ENCODE peak calls at places on chromosomes 11 and 22, in eight cellular contexts. T is transverse colon, A is fibroblast of mammary gland, J is hepatocyte, F is left ventricle myocardium inferior, L is bronchial epithelial cell, D is A549, W is Caco-2. H is an unnamed sample.

GRCh38 chr11:67484847-67485311 is 2.1 kb downstream of the AIP start:
- DNase-seq in F (no peak), A (no peak), L (no peak), W (no peak), T (peak; percentile 57), D (no peak), J (no peak), H (no peak)

GRCh38 chr22:28014141-28015055 is 95.3 kb upstream of the PITPNB start:
- DNase-seq in D (no peak), J (no peak), W (no peak), T (no peak), L (no peak), F (peak; percentile 7), A (no peak), H (no peak)

GRCh38 chr11:43830928-43831440 is 49.6 kb upstream of the ALKBH3 start:
- DNase-seq in J (peak; percentile 83), D (peak; percentile 90), F (no peak), W (peak; percentile 7), L (peak; percentile 100), A (peak; percentile 100), T (peak; percentile 8), H (no peak)

GRCh38 chr11:72224587-72225410 is at the start of gene INPPL1:
- DNase-seq in F (peak; percentile 68), T (peak; percentile 64), W (peak; percentile 80), A (peak; percentile 18), J (peak; percentile 87), D (no peak), L (no peak), H (peak; percentile 76)

GRCh38 chr11:20022363-20023081 is 137.8 kb downstream of the DBX1 start:
- DNase-seq in W (peak; percentile 57), F (no peak), L (peak; percentile 89), A (peak; percentile 24), D (peak; percentile 50), J (no peak), T (no peak), H (no peak)

GRCh38 chr11:130830563-130830950 is 85.7 kb downstream of the SNX19 start:
- DNase-seq in J (no peak), L (no peak), W (no peak), T (no peak), F (peak; percentile 29), A (no peak), D (no peak), H (no peak)

GRCh38 chr11:102950622-102951081 is 4.9 kb downstream of the MMP13 start:
- DNase-seq in D (peak; percentile 11), A (peak; percentile 60), T (no peak), W (no peak), L (peak; percentile 69), F (no peak), J (no peak), H (no peak)

GRCh38 chr11:119993732-119994131 is 144.2 kb downstream of the TRIM29 start:
- DNase-seq in F (no peak), W (peak; percentile 69), L (peak; percentile 64), J (no peak), T (peak; percentile 30), D (no peak), A (no peak), H (no peak)

GRCh38 chr11:45616802-45617549 is 48.4 kb downstream of the CHST1 start:
- DNase-seq in W (no peak), L (no peak), A (no peak), F (no peak), D (no peak), T (no peak), J (no peak), H (no peak)

GRCh38 chr11:45618897-45619296 is 46.5 kb downstream of the CHST1 start:
- DNase-seq in A (no peak), T (no peak), J (no peak), L (no peak), F (no peak), W (no peak), D (no peak), H (no peak)

GRCh38 chr11:45615182-45615792 is 50.1 kb downstream of the CHST1 start:
- DNase-seq in D (no peak), F (no peak), A (no peak), W (no peak), L (no peak), J (no peak), T (no peak), H (no peak)

GRCh38 chr11:45620243-45620642 is 45.2 kb downstream of the CHST1 start:
- DNase-seq in A (no peak), F (no peak), J (no peak), D (no peak), W (no peak), L (no peak), T (no peak), H (no peak)

DNA sequence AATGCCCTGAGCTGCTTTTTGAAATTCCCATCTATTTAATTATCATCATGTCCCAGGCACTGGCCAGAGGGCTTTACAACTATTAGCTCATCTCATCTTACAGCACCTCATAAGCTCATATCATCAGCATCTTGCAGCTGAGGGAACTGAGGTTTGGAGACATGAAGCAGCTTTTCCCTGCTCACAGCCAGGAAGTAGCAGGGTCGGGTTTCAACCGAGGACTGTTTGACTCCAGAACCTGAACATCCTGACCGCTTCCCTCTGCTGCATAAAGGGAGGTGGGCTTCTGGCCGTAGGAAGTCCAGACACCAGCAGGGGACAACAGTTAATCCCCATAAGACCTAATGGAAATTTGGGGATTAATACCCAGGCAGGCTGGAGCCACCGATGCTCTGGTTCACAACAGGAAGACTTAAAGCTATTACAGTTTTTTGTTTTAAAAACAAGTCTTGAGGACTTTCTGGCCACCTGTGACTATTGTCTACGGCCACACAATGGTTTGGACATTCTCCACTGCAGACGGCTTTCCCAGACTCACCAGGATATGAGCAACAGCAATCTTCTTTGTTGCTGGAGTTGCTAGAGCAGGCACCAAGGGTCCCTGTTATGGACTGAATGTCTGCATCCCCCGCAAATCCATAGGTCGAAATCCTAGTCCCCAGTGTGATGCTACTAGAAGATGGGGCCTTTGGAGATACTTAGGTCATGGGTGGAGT is 47.4 kb downstream of the CHST1 start:
- DNase-seq in F (no peak), L (no peak), D (no peak), T (no peak), W (no peak), A (no peak), J (no peak), H (no peak)
- H3K4me3 ChIP-seq in F (no peak overlapping the region), L (no peak overlapping the region), D (no peak overlapping the region), T (no peak overlapping the region), W (no peak overlapping the region), A (no peak overlapping the region), J (no peak overlapping the region), H (no peak overlapping the region)

DNA sequence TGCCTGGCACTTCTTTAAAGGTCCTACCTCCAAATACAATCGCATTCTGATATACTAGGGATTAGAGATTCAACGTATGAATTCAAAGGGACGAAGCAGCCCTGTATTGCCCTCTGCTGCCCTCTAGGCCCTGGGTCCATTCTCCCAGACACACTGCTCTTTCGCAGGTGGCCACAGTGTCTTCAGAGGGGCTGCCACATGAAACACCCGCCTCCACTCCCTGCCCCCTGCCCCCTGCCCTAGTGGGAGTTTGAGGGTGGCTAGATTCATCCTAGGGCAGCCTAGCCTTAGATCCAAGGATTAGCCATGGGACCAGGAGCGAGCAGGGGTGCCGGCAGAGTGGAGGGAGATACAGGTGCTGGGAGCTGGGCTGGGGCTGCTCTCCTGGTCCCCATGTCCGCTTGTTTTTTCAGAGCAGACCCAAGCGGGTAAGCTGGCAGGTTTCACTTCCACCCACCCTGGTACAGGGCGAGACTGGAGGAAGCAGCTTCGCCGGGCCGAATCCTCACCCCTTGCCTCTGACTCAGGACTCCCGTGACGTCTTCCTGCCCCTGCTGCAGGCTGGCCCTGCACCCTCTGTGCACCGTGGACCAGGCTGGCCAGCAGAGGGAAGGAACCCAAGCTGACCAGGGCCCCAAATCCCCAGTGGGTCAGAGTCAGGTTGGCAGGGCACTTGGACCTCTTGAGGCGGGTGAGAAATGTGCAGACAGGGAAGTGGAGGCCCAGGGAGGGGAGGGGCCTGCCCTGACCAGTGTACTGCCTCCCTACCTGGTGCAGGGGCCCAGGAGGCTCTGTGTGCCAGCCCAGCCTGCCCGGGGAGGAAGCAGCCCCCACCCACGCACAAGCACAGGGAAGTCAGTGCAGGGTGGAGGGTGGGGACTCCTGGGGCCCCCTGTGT is 28.4 kb upstream of the HMOX1 start:
- DNase-seq in T (peak; percentile 80), F (peak; percentile 74), A (peak; percentile 25), D (peak; percentile 50), L (peak; percentile 35), J (no peak), W (no peak), H (peak; percentile 52)
- TF ChIP-seq CTCF in T (peak; percentile 14), F (no peak), A (peak; percentile 24), D (peak; percentile 42), L (no peak), J (peak; percentile 7), W (peak; percentile 24), H (peak; percentile 12)

GRCh38 chr22:22111267-22111751 is 128.7 kb upstream of the TOP3B start:
- DNase-seq in L (peak; percentile 97), A (peak; percentile 64), J (peak; percentile 49), T (no peak), D (peak; percentile 42), W (no peak), F (no peak), H (no peak)
- H3K4me3 ChIP-seq in L (no peak overlapping the region), A (no peak overlapping the region), J (no peak overlapping the region), T (no peak overlapping the region), D (no peak overlapping the region), W (no peak overlapping the region), F (no peak overlapping the region), H (no peak overlapping the region)

GRCh38 chr11:8178297-8178696 is 9.5 kb upstream of the RIC3 start:
- DNase-seq in L (no peak), A (no peak), T (no peak), W (no peak), J (no peak), F (no peak), D (no peak), H (no peak)

GRCh38 chr11:8186429-8186828 is 17.6 kb upstream of the RIC3 start:
- DNase-seq in F (no peak), W (no peak), J (no peak), A (no peak), D (no peak), L (no peak), T (no peak), H (no peak)

GRCh38 chr11:8183136-8183535 is 14.3 kb upstream of the RIC3 start:
- DNase-seq in T (no peak), A (peak; percentile 2), F (no peak), D (no peak), W (no peak), J (no peak), L (no peak), H (no peak)

DNA sequence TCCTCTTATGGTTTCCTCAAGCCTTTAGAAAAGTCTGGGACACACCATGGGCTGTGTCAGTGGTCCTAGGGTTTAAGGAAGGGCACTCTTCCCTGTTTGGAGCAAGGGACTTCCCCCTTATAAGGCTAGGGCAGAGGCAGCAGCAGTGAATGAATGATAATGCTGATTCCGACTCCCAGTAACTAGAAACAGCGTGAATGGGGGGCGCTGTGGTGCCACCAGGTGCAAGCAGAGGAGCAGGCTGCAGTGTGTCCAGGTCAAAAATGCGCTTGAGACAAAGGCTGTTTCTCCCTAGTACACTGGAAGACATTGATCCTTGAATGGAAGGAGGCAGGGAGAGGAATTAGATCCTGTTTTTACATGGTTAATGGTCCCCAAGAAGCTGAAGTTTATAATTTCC is 11.6 kb upstream of the RIC3 start:
- DNase-seq in D (no peak), A (no peak), F (no peak), W (no peak), J (no peak), L (no peak), T (no peak), H (no peak)
- TF ChIP-seq CTCF in D (no peak), A (no peak), F (no peak), W (no peak), J (no peak), L (no peak), T (no peak), H (no peak)